ENCODE peak calls at places on chromosomes 4 and X, in eight cellular contexts. Z is AG04449, V is pancreas, D is cardiac fibroblast, L is lower leg skin, Q is A549, P is tibial artery, G is stomach. U is an unnamed sample.

GRCh38 chr4:122992111-122992510 is 69.7 kb upstream of the NUDT6 start:
- DNase-seq in Z (no peak), V (no peak), D (peak), L (no peak), Q (no peak), P (no peak), G (no peak), U (peak)

GRCh38 chr4:25523405-25523804 is 132.2 kb upstream of the SLC34A2 start:
- DNase-seq in Z (no peak), V (peak), D (no peak), L (no peak), Q (no peak), P (no peak), G (no peak), U (no peak)

GRCh38 chrX:150257348-150258175 is 105.6 kb upstream of the MAMLD1 start:
- DNase-seq in Z (no peak), V (no peak), D (no peak), L (peak), Q (no peak), P (no peak), G (no peak), U (no peak)

GRCh38 chrX:101999644-102000539 is 68.1 kb upstream of the ZMAT1 start:
- DNase-seq in Z (no peak), V (no peak), D (no peak), L (no peak), Q (no peak), P (no peak), G (no peak), U (no peak)

GRCh38 chr4:83504974-83505373 is 20.1 kb upstream of the ABRAXAS1 start:
- DNase-seq in Z (no peak), V (no peak), D (no peak), L (no peak), Q (no peak), P (no peak), G (no peak), U (no peak)

GRCh38 chr4:73129319-73129718 is 59.8 kb upstream of the COX18 start:
- DNase-seq in Z (no peak), V (no peak), D (no peak), L (no peak), Q (no peak), P (no peak), G (no peak), U (no peak)

GRCh38 chr4:108303488-108304177 is 134.9 kb upstream of the LEF1 start:
- DNase-seq in Z (no peak), V (no peak), D (no peak), L (no peak), Q (no peak), P (no peak), G (no peak), U (no peak)

GRCh38 chrX:10106801-10107200 is 50.0 kb upstream of the CLCN4 start:
- DNase-seq in Z (no peak), V (no peak), D (no peak), L (no peak), Q (no peak), P (no peak), G (no peak), U (no peak)

GRCh38 chrX:151745651-151746050 is 11.1 kb downstream of the CNGA2 start:
- DNase-seq in Z (no peak), V (no peak), D (no peak), L (peak), Q (no peak), P (no peak), G (no peak), U (no peak)

GRCh38 chr4:9600246-9600645 is 156.0 kb downstream of the DEFB131A start:
- DNase-seq in Z (no peak), V (no peak), D (no peak), L (no peak), Q (no peak), P (no peak), G (no peak), U (no peak)

GRCh38 chrX:40007136-40007535 is 90.6 kb downstream of the BCOR start:
- DNase-seq in Z (no peak), V (no peak), D (no peak), L (no peak), Q (no peak), P (no peak), G (no peak), U (no peak)

GRCh38 chr4:30837131-30837539 is 117.0 kb downstream of the PCDH7 start:
- DNase-seq in Z (no peak), V (no peak), D (peak), L (no peak), Q (no peak), P (no peak), G (no peak), U (no peak)

GRCh38 chr4:90240333-90240732 is 113.1 kb downstream of the CCSER1 start:
- DNase-seq in Z (no peak), V (no peak), D (no peak), L (no peak), Q (no peak), P (no peak), G (no peak), U (no peak)

DNA sequence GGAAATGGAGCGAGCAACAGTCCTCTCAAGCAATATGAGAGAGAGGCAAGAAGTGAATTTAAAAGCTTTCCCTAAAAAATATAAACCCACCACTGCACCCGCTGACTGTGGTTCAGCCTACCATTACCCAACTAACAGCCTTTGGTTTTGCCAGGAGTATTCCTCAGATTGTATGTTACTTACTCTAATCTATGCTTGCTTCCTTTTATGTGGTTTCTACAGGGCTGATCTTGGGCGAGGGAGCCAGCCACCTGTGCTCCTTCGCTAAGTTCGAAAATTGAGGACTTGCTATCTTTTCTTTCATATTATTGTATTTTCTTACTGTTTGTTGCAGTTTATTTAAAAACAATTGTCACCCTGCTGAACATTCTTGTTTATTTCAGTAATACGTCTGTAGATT is 101.1 kb downstream of the DDX53 start:
- DNase-seq in Z (no peak), V (no peak), D (no peak), L (no peak), Q (no peak), P (no peak), G (no peak), U (no peak)
- TF ChIP-seq CTCF in Z (no peak), V (no peak), D (no peak), L (no peak), Q (no peak), P (no peak), G (no peak), U (no peak)

DNA sequence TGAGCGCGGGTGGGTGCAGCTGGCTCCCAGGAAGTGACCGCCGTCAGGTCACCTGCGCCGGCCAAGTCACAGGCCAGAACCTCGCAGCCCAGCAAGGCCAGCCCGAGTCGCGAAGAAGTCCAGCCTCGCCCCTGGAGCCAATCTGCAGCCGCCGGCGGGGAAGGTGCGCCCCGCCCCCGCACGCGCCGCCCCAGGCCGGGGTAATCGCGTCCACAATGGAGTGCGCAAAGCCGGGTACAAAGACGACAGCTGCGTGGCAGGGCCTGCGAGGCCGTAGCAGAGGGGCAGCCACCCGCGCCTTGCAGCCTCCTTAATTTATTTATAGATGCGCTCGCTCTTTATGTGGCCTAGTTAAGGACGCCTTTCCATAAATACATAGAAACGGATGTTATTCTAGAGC is 139.4 kb upstream of the CPEB2 start:
- DNase-seq in Z (no peak), V (no peak), D (no peak), L (no peak), Q (no peak), P (no peak), G (peak), U (no peak)
- H3K4me3 ChIP-seq in Z (peak), V (no peak), D (no peak), L (no peak), Q (no peak), P (peak), G (peak), U (no peak)

DNA sequence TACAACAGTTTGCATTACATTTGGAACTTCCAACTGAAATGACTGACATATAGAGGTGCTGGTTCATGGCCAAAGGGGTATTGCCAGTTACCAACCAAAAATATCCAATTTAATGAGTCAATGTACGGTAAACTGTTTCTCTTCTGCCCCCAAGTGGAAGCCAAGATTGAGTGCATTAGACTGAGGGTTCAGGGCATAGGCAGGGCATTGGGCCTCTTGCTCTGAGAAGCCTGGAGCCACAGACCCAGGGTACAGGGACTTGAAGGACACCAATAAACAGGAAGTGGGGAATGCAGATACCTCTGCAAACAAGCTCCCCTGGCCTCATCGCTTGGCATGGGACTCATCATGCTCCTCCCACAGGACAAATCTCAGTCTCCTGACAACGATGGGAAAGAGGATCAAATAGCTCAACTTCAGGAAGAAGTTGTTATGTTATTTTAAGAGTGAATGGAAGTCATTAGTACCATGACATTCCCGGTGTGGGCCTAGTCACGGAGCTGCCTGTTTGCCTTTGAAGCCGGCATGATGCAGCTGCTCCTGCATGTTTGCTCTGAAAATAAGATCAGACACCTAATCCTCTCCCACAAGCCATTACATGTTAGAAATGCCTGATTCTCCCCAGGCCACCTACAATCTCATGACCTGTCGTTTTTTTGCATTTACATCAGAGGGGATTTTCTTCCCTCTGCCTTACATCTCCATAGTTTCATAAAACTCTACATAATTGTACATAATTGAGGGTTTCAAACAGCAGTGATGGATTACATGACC is 224.2 kb downstream of the RCHY1 start:
- DNase-seq in Z (no peak), V (peak), D (peak), L (no peak), Q (peak), P (no peak), G (peak), U (no peak)
- TF ChIP-seq CTCF in Z (no peak), V (no peak), D (peak), L (no peak), Q (no peak), P (no peak), G (peak), U (peak)

GRCh38 chrX:49042581-49043219 is 457 bp downstream of the TFE3 start:
- DNase-seq in Z (no peak), V (no peak), D (no peak), L (no peak), Q (no peak), P (no peak), G (no peak), U (no peak)

GRCh38 chrX:49037883-49038475 is 5.2 kb downstream of the TFE3 start:
- DNase-seq in Z (no peak), V (no peak), D (peak), L (no peak), Q (peak), P (no peak), G (no peak), U (no peak)

GRCh38 chrX:49041683-49042529 is 1.3 kb downstream of the TFE3 start:
- DNase-seq in Z (no peak), V (no peak), D (peak), L (no peak), Q (peak), P (peak), G (no peak), U (no peak)

GRCh38 chrX:49040376-49040955 is 2.7 kb downstream of the TFE3 start:
- DNase-seq in Z (no peak), V (no peak), D (peak), L (no peak), Q (peak), P (no peak), G (no peak), U (no peak)

GRCh38 chrX:49039598-49040375 is 3.4 kb downstream of the TFE3 start:
- DNase-seq in Z (peak), V (peak), D (peak), L (peak), Q (peak), P (peak), G (peak), U (no peak)
- H3K4me3 ChIP-seq in Z (peak), V (no peak), D (peak), L (no peak), Q (peak), P (peak), G (peak), U (no peak)

DNA sequence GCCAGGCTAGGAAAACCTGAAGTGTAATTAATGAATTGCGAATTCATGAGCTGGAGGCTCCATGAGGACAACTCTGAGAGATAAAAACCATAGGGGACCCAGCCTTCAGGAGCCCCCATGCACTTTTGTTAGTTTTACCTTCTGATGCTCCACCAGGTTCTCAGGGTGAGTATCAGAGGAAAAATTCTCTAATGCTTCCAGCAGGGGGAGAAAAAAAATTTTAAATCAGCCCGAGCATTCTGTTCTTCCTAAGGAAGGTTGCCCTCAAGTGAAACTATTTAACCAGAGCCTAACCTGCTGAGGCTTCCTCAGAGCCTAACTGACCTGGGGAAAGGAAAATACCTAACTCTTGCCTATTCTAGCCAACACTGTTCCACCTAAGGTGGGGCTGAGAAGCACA is 552.6 kb downstream of the PPARGC1A start:
- DNase-seq in Z (no peak), V (no peak), D (no peak), L (no peak), Q (no peak), P (no peak), G (no peak), U (no peak)
- TF ChIP-seq CTCF in Z (no peak), V (no peak), D (no peak), L (no peak), Q (no peak), P (no peak), G (no peak), U (no peak)

GRCh38 chr4:153346563-153346962 is 2.1 kb downstream of the MND1 start:
- DNase-seq in Z (no peak), V (no peak), D (peak), L (no peak), Q (no peak), P (no peak), G (no peak), U (no peak)
- H3K4me3 ChIP-seq in Z (no peak), V (no peak), D (no peak), L (no peak), Q (no peak), P (no peak), G (no peak), U (no peak)

U was measured in LNCaP clone FGC.